ENCODE peak calls at places on chromosomes 7 and 10, in ten cellular contexts. One of them, this sample, is unnamed.

GRCh38 chr7:80440908-80441307 is 71.0 kb downstream of the GNAT3 start:
- DNase-seq in heart left ventricle: no peak
- DNase-seq in cardiac fibroblast: peak
- DNase-seq in ovary: no peak
- DNase-seq in fibroblast of mammary gland: peak
- DNase-seq in GM23338: no peak
- DNase-seq in HepG2: no peak
- DNase-seq in lung: no peak
- DNase-seq in AG04449: no peak
- DNase-seq in A549: no peak
- DNase-seq in this sample: no peak

GRCh38 chr7:24862461-24862860 is 105.2 kb upstream of the GSDME start:
- DNase-seq in heart left ventricle: no peak
- DNase-seq in cardiac fibroblast: no peak
- DNase-seq in ovary: no peak
- DNase-seq in fibroblast of mammary gland: no peak
- DNase-seq in GM23338: no peak
- DNase-seq in HepG2: no peak
- DNase-seq in lung: no peak
- DNase-seq in AG04449: no peak
- DNase-seq in A549: no peak
- DNase-seq in this sample: no peak

GRCh38 chr10:119620241-119620753 is 23.5 kb upstream of the TIAL1 start:
- DNase-seq in heart left ventricle: no peak
- DNase-seq in cardiac fibroblast: peak
- DNase-seq in ovary: no peak
- DNase-seq in fibroblast of mammary gland: peak
- DNase-seq in GM23338: no peak
- DNase-seq in HepG2: no peak
- DNase-seq in lung: no peak
- DNase-seq in AG04449: no peak
- DNase-seq in A549: no peak
- DNase-seq in this sample: peak

GRCh38 chr7:43674559-43675436 is 54.5 kb downstream of the COA1 start:
- DNase-seq in heart left ventricle: no peak
- DNase-seq in cardiac fibroblast: peak
- DNase-seq in ovary: no peak
- DNase-seq in fibroblast of mammary gland: peak
- DNase-seq in GM23338: no peak
- DNase-seq in HepG2: peak
- DNase-seq in lung: no peak
- DNase-seq in AG04449: peak
- DNase-seq in A549: peak
- DNase-seq in this sample: peak

GRCh38 chr7:84218681-84219080 is 24.1 kb upstream of the SEMA3A start:
- DNase-seq in heart left ventricle: no peak
- DNase-seq in cardiac fibroblast: peak
- DNase-seq in ovary: no peak
- DNase-seq in fibroblast of mammary gland: peak
- DNase-seq in GM23338: no peak
- DNase-seq in HepG2: no peak
- DNase-seq in lung: no peak
- DNase-seq in AG04449: no peak
- DNase-seq in A549: peak
- DNase-seq in this sample: peak

GRCh38 chr10:92792661-92793060 is 55.7 kb upstream of the EXOC6 start:
- DNase-seq in heart left ventricle: no peak
- DNase-seq in cardiac fibroblast: no peak
- DNase-seq in ovary: no peak
- DNase-seq in fibroblast of mammary gland: no peak
- DNase-seq in GM23338: no peak
- DNase-seq in HepG2: no peak
- DNase-seq in lung: no peak
- DNase-seq in AG04449: no peak
- DNase-seq in A549: no peak
- DNase-seq in this sample: no peak

GRCh38 chr7:28955723-28956607 is 2.2 kb downstream of the TRIL start:
- DNase-seq in heart left ventricle: peak
- DNase-seq in cardiac fibroblast: peak
- DNase-seq in ovary: peak
- DNase-seq in fibroblast of mammary gland: peak
- DNase-seq in GM23338: peak
- DNase-seq in HepG2: peak
- DNase-seq in lung: peak
- DNase-seq in AG04449: no peak
- DNase-seq in A549: peak
- DNase-seq in this sample: peak

GRCh38 chr10:22137542-22137941 is 80.3 kb downstream of the EBLN1 start:
- DNase-seq in heart left ventricle: no peak
- DNase-seq in cardiac fibroblast: no peak
- DNase-seq in ovary: no peak
- DNase-seq in fibroblast of mammary gland: no peak
- DNase-seq in GM23338: no peak
- DNase-seq in HepG2: no peak
- DNase-seq in lung: no peak
- DNase-seq in AG04449: no peak
- DNase-seq in A549: no peak
- DNase-seq in this sample: no peak

GRCh38 chr7:95798401-95798930 is 26.1 kb downstream of the DYNC1I1 start:
- DNase-seq in heart left ventricle: no peak
- DNase-seq in cardiac fibroblast: peak
- DNase-seq in ovary: no peak
- DNase-seq in fibroblast of mammary gland: peak
- DNase-seq in GM23338: no peak
- DNase-seq in HepG2: no peak
- DNase-seq in lung: no peak
- DNase-seq in AG04449: no peak
- DNase-seq in A549: no peak
- DNase-seq in this sample: no peak

GRCh38 chr7:48090095-48090805 is 1.2 kb downstream of the UPP1 start:
- DNase-seq in heart left ventricle: peak
- DNase-seq in cardiac fibroblast: peak
- DNase-seq in ovary: peak
- DNase-seq in fibroblast of mammary gland: peak
- DNase-seq in GM23338: peak
- DNase-seq in HepG2: no peak
- DNase-seq in lung: no peak
- DNase-seq in AG04449: no peak
- DNase-seq in A549: peak
- DNase-seq in this sample: no peak

GRCh38 chr7:143979359-143979758 is 20.8 kb upstream of the OR6B1 start:
- DNase-seq in heart left ventricle: no peak
- DNase-seq in cardiac fibroblast: peak
- DNase-seq in ovary: no peak
- DNase-seq in fibroblast of mammary gland: peak
- DNase-seq in GM23338: no peak
- DNase-seq in HepG2: peak
- DNase-seq in lung: no peak
- DNase-seq in AG04449: peak
- DNase-seq in A549: peak
- DNase-seq in this sample: peak

DNA sequence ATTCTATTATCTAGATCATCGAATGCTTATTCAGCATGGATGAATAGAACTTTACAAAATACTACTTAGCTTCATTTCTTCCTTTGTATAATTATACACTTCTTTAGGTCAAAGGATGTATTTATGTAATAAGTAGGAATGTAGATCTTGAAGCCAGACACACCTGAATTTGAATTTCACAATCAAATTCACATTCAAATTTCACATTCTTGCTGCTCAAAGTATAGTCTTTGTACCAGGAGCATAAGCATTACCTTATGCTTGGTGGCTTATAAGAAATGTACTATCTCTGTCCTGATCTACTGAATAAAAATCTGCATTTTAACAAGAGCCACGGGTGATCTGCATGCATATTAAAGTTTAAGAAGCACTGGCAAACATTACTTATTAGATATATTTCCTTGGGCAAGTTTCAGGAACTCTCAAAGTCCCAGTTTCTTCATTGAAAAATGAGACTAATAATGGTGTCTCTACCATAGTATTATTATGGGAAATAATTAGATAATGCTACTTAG is 112.8 kb downstream of the CACNA2D1 start:
- DNase-seq in heart left ventricle: no peak
- DNase-seq in cardiac fibroblast: no peak
- DNase-seq in ovary: no peak
- DNase-seq in fibroblast of mammary gland: no peak
- DNase-seq in GM23338: no peak
- DNase-seq in HepG2: no peak
- DNase-seq in lung: no peak
- DNase-seq in AG04449: no peak
- DNase-seq in A549: no peak
- DNase-seq in this sample: no peak
- H3K4me3 ChIP-seq in heart left ventricle: no peak
- H3K4me3 ChIP-seq in cardiac fibroblast: no peak
- H3K4me3 ChIP-seq in ovary: no peak
- H3K4me3 ChIP-seq in fibroblast of mammary gland: no peak
- H3K4me3 ChIP-seq in GM23338: no peak
- H3K4me3 ChIP-seq in HepG2: no peak
- H3K4me3 ChIP-seq in lung: no peak
- H3K4me3 ChIP-seq in AG04449: no peak
- H3K4me3 ChIP-seq in A549: no peak
- H3K4me3 ChIP-seq in this sample: no peak

DNA sequence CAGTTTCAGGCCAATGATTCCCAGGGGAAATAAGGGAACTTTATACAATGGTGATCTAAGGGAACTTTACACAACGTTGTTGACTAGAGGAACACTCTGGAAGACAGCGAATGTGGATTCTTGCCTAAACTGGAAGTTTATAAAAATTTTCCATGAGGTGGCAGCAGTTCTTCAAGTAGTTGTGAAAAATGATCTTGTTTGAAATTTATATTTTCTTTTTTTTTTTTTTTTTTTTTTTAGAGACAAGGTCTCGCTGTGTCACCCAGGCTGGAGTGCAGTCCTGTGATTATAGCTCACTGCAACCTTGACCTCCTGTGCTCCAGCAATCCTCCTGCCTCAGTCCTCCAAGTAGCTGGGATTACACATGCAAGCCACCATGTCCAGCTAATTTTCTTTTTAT is 32.1 kb upstream of the GTF2I start:
- DNase-seq in heart left ventricle: no peak
- DNase-seq in cardiac fibroblast: peak
- DNase-seq in ovary: no peak
- DNase-seq in fibroblast of mammary gland: peak
- DNase-seq in GM23338: no peak
- DNase-seq in HepG2: peak
- DNase-seq in lung: no peak
- DNase-seq in AG04449: no peak
- DNase-seq in A549: peak
- DNase-seq in this sample: peak
- TF ChIP-seq CTCF in heart left ventricle: peak
- TF ChIP-seq CTCF in cardiac fibroblast: peak
- TF ChIP-seq CTCF in ovary: no peak
- TF ChIP-seq CTCF in fibroblast of mammary gland: peak
- TF ChIP-seq CTCF in GM23338: peak
- TF ChIP-seq CTCF in HepG2: peak
- TF ChIP-seq CTCF in lung: no peak
- TF ChIP-seq CTCF in AG04449: no peak
- TF ChIP-seq CTCF in A549: peak
- TF ChIP-seq CTCF in this sample: peak

GRCh38 chr10:43120948-43121290 is 17.3 kb upstream of the CSGALNACT2 start:
- DNase-seq in heart left ventricle: no peak
- DNase-seq in cardiac fibroblast: peak
- DNase-seq in ovary: peak
- DNase-seq in fibroblast of mammary gland: no peak
- DNase-seq in GM23338: no peak
- DNase-seq in HepG2: no peak
- DNase-seq in lung: no peak
- DNase-seq in AG04449: no peak
- DNase-seq in A549: no peak
- DNase-seq in this sample: no peak

GRCh38 chr10:43119416-43120115 is 18.7 kb upstream of the CSGALNACT2 start:
- DNase-seq in heart left ventricle: no peak
- DNase-seq in cardiac fibroblast: no peak
- DNase-seq in ovary: no peak
- DNase-seq in fibroblast of mammary gland: no peak
- DNase-seq in GM23338: no peak
- DNase-seq in HepG2: no peak
- DNase-seq in lung: no peak
- DNase-seq in AG04449: no peak
- DNase-seq in A549: no peak
- DNase-seq in this sample: no peak

GRCh38 chr10:43118631-43119415 is 19.4 kb upstream of the CSGALNACT2 start:
- DNase-seq in heart left ventricle: no peak
- DNase-seq in cardiac fibroblast: no peak
- DNase-seq in ovary: no peak
- DNase-seq in fibroblast of mammary gland: no peak
- DNase-seq in GM23338: no peak
- DNase-seq in HepG2: no peak
- DNase-seq in lung: no peak
- DNase-seq in AG04449: no peak
- DNase-seq in A549: no peak
- DNase-seq in this sample: no peak

GRCh38 chr10:43121444-43121843 is 16.8 kb upstream of the CSGALNACT2 start:
- DNase-seq in heart left ventricle: no peak
- DNase-seq in cardiac fibroblast: peak
- DNase-seq in ovary: peak
- DNase-seq in fibroblast of mammary gland: no peak
- DNase-seq in GM23338: no peak
- DNase-seq in HepG2: no peak
- DNase-seq in lung: no peak
- DNase-seq in AG04449: no peak
- DNase-seq in A549: no peak
- DNase-seq in this sample: no peak

GRCh38 chr10:43120116-43120947 is 17.9 kb upstream of the CSGALNACT2 start:
- DNase-seq in heart left ventricle: no peak
- DNase-seq in cardiac fibroblast: no peak
- DNase-seq in ovary: no peak
- DNase-seq in fibroblast of mammary gland: no peak
- DNase-seq in GM23338: no peak
- DNase-seq in HepG2: no peak
- DNase-seq in lung: no peak
- DNase-seq in AG04449: no peak
- DNase-seq in A549: no peak
- DNase-seq in this sample: no peak
- H3K4me3 ChIP-seq in heart left ventricle: no peak
- H3K4me3 ChIP-seq in cardiac fibroblast: no peak
- H3K4me3 ChIP-seq in ovary: no peak
- H3K4me3 ChIP-seq in fibroblast of mammary gland: no peak
- H3K4me3 ChIP-seq in GM23338: no peak
- H3K4me3 ChIP-seq in HepG2: no peak
- H3K4me3 ChIP-seq in lung: no peak
- H3K4me3 ChIP-seq in AG04449: no peak
- H3K4me3 ChIP-seq in A549: no peak
- H3K4me3 ChIP-seq in this sample: no peak

GRCh38 chr7:55124989-55125875 is 106.4 kb downstream of the EGFR start:
- DNase-seq in heart left ventricle: no peak
- DNase-seq in cardiac fibroblast: peak
- DNase-seq in ovary: no peak
- DNase-seq in fibroblast of mammary gland: peak
- DNase-seq in GM23338: peak
- DNase-seq in HepG2: peak
- DNase-seq in lung: no peak
- DNase-seq in AG04449: no peak
- DNase-seq in A549: peak
- DNase-seq in this sample: no peak
- TF ChIP-seq CTCF in heart left ventricle: no peak
- TF ChIP-seq CTCF in cardiac fibroblast: no peak
- TF ChIP-seq CTCF in ovary: no peak
- TF ChIP-seq CTCF in fibroblast of mammary gland: peak
- TF ChIP-seq CTCF in GM23338: peak
- TF ChIP-seq CTCF in HepG2: peak
- TF ChIP-seq CTCF in lung: no peak
- TF ChIP-seq CTCF in AG04449: no peak
- TF ChIP-seq CTCF in A549: no peak
- TF ChIP-seq CTCF in this sample: no peak